ENCODE peak calls at places on chromosomes 16 and 17, in six cellular contexts. One of them, this sample, is unnamed.

GRCh38 chr16:70490261-70490660 is 33.1 kb downstream of the COG4 start:
- DNase-seq in astrocyte of the spinal cord: no peak
- DNase-seq in iPS-NIHi11: no peak
- DNase-seq in glutamatergic neuron: no peak
- DNase-seq in ACHN: no peak
- DNase-seq in vagina: no peak
- DNase-seq in this sample: no peak

GRCh38 chr16:79607587-79607986 is 7.0 kb upstream of the MAF start:
- DNase-seq in astrocyte of the spinal cord: peak
- DNase-seq in iPS-NIHi11: no peak
- DNase-seq in glutamatergic neuron: no peak
- DNase-seq in ACHN: peak
- DNase-seq in vagina: no peak
- DNase-seq in this sample: no peak

GRCh38 chr17:4753392-4753791 is 13.7 kb upstream of the CXCL16 start:
- DNase-seq in astrocyte of the spinal cord: no peak
- DNase-seq in iPS-NIHi11: no peak
- DNase-seq in glutamatergic neuron: no peak
- DNase-seq in ACHN: no peak
- DNase-seq in vagina: no peak
- DNase-seq in this sample: no peak

GRCh38 chr17:27381007-27381501 is 75.2 kb upstream of the KSR1 start:
- DNase-seq in astrocyte of the spinal cord: peak
- DNase-seq in iPS-NIHi11: peak
- DNase-seq in glutamatergic neuron: peak
- DNase-seq in ACHN: peak
- DNase-seq in vagina: no peak
- DNase-seq in this sample: peak

GRCh38 chr17:38739305-38739704 is 8.8 kb downstream of the PCGF2 start:
- DNase-seq in astrocyte of the spinal cord: no peak
- DNase-seq in iPS-NIHi11: no peak
- DNase-seq in glutamatergic neuron: no peak
- DNase-seq in ACHN: no peak
- DNase-seq in vagina: no peak
- DNase-seq in this sample: peak

GRCh38 chr17:81371910-81372760 is 23.1 kb upstream of the BAHCC1 start:
- DNase-seq in astrocyte of the spinal cord: no peak
- DNase-seq in iPS-NIHi11: peak
- DNase-seq in glutamatergic neuron: peak
- DNase-seq in ACHN: peak
- DNase-seq in vagina: no peak
- DNase-seq in this sample: peak

GRCh38 chr17:76709077-76709950 is 1.5 kb downstream of the MXRA7 start:
- DNase-seq in astrocyte of the spinal cord: peak
- DNase-seq in iPS-NIHi11: peak
- DNase-seq in glutamatergic neuron: peak
- DNase-seq in ACHN: peak
- DNase-seq in vagina: no peak
- DNase-seq in this sample: peak

GRCh38 chr16:53502331-53503269 is at the start of gene AKTIP:
- DNase-seq in astrocyte of the spinal cord: peak
- DNase-seq in iPS-NIHi11: peak
- DNase-seq in glutamatergic neuron: peak
- DNase-seq in ACHN: peak
- DNase-seq in vagina: no peak
- DNase-seq in this sample: peak

GRCh38 chr17:43349142-43349541 is 49.7 kb upstream of the ARL4D start:
- DNase-seq in astrocyte of the spinal cord: no peak
- DNase-seq in iPS-NIHi11: no peak
- DNase-seq in glutamatergic neuron: no peak
- DNase-seq in ACHN: no peak
- DNase-seq in vagina: no peak
- DNase-seq in this sample: no peak

GRCh38 chr17:40819528-40820125 is 2.8 kb downstream of the KRT10 start:
- DNase-seq in astrocyte of the spinal cord: peak
- DNase-seq in iPS-NIHi11: no peak
- DNase-seq in glutamatergic neuron: no peak
- DNase-seq in ACHN: no peak
- DNase-seq in vagina: no peak
- DNase-seq in this sample: no peak

GRCh38 chr17:82494236-82495055 is 25.1 kb upstream of the FOXK2 start:
- DNase-seq in astrocyte of the spinal cord: peak
- DNase-seq in iPS-NIHi11: peak
- DNase-seq in glutamatergic neuron: peak
- DNase-seq in ACHN: peak
- DNase-seq in vagina: no peak
- DNase-seq in this sample: peak

GRCh38 chr17:50361561-50362480 is 11.2 kb downstream of the MRPL27 start:
- DNase-seq in astrocyte of the spinal cord: peak
- DNase-seq in iPS-NIHi11: peak
- DNase-seq in glutamatergic neuron: peak
- DNase-seq in ACHN: peak
- DNase-seq in vagina: no peak
- DNase-seq in this sample: peak